ENCODE peak calls at places on chromosomes 7 and 10, in five cellular contexts. One of them, this sample, is unnamed.

GRCh38 chr10:63668081-63668480 is 146.9 kb downstream of the REEP3 start:
- DNase-seq in BJ: no peak
- DNase-seq in heart right ventricle: no peak
- DNase-seq in iPS DF 6.9: no peak
- DNase-seq in HFF-Myc: no peak
- DNase-seq in this sample: no peak

GRCh38 chr7:5532520-5533335 is 109.1 kb upstream of the TNRC18 start:
- DNase-seq in HFF-Myc: no peak
- DNase-seq in iPS DF 6.9: no peak
- DNase-seq in heart right ventricle: peak
- DNase-seq in BJ: no peak
- DNase-seq in this sample: peak

GRCh38 chr7:154868901-154869300 is 134.0 kb downstream of the PAXIP1 start:
- DNase-seq in iPS DF 6.9: no peak
- DNase-seq in heart right ventricle: no peak
- DNase-seq in BJ: no peak
- DNase-seq in HFF-Myc: no peak
- DNase-seq in this sample: no peak

GRCh38 chr10:9268176-9268575 is 1213.7 kb downstream of the GATA3 start:
- DNase-seq in heart right ventricle: no peak
- DNase-seq in BJ: no peak
- DNase-seq in HFF-Myc: no peak
- DNase-seq in iPS DF 6.9: no peak
- DNase-seq in this sample: no peak

GRCh38 chr7:130793855-130794618 is 60.0 kb upstream of the KLF14 start:
- DNase-seq in BJ: no peak
- DNase-seq in HFF-Myc: no peak
- DNase-seq in heart right ventricle: no peak
- DNase-seq in iPS DF 6.9: no peak
- DNase-seq in this sample: no peak

GRCh38 chr7:117993377-117994003 is 120.2 kb upstream of the CTTNBP2 start:
- DNase-seq in HFF-Myc: peak
- DNase-seq in BJ: no peak
- DNase-seq in heart right ventricle: no peak
- DNase-seq in iPS DF 6.9: peak
- DNase-seq in this sample: no peak

GRCh38 chr7:964401-965231 is 10.1 kb upstream of the ADAP1 start:
- DNase-seq in heart right ventricle: peak
- DNase-seq in iPS DF 6.9: no peak
- DNase-seq in HFF-Myc: no peak
- DNase-seq in BJ: no peak
- DNase-seq in this sample: peak

GRCh38 chr7:82559203-82559805 is 115.7 kb upstream of the CACNA2D1 start:
- DNase-seq in HFF-Myc: no peak
- DNase-seq in BJ: no peak
- DNase-seq in heart right ventricle: no peak
- DNase-seq in iPS DF 6.9: peak
- DNase-seq in this sample: no peak

GRCh38 chr10:48541144-48541795 is 63.6 kb downstream of the ARHGAP22 start:
- DNase-seq in HFF-Myc: no peak
- DNase-seq in BJ: no peak
- DNase-seq in iPS DF 6.9: no peak
- DNase-seq in heart right ventricle: no peak
- DNase-seq in this sample: no peak

GRCh38 chr7:38374507-38374906 is 101.1 kb upstream of the TARP start:
- DNase-seq in heart right ventricle: peak
- DNase-seq in BJ: no peak
- DNase-seq in iPS DF 6.9: no peak
- DNase-seq in HFF-Myc: no peak
- DNase-seq in this sample: no peak

GRCh38 chr7:138074540-138074939 is 1.7 kb upstream of the AKR1D1 start:
- DNase-seq in iPS DF 6.9: no peak
- DNase-seq in heart right ventricle: no peak
- DNase-seq in HFF-Myc: no peak
- DNase-seq in BJ: no peak
- DNase-seq in this sample: no peak

GRCh38 chr7:32068411-32068905 is 1.7 kb downstream of the PDE1C start:
- DNase-seq in HFF-Myc: no peak
- DNase-seq in BJ: no peak
- DNase-seq in iPS DF 6.9: no peak
- DNase-seq in heart right ventricle: no peak
- DNase-seq in this sample: no peak

GRCh38 chr7:148623586-148624282 is 33.2 kb downstream of the C7orf33 start:
- DNase-seq in HFF-Myc: no peak
- DNase-seq in heart right ventricle: no peak
- DNase-seq in iPS DF 6.9: no peak
- DNase-seq in BJ: peak
- DNase-seq in this sample: no peak

GRCh38 chr10:18616337-18616736 is 35.0 kb downstream of the NSUN6 start:
- DNase-seq in heart right ventricle: no peak
- DNase-seq in BJ: no peak
- DNase-seq in iPS DF 6.9: no peak
- DNase-seq in HFF-Myc: no peak
- DNase-seq in this sample: no peak

GRCh38 chr10:71484352-71484751 is 87.6 kb downstream of the CDH23 start:
- DNase-seq in HFF-Myc: no peak
- DNase-seq in iPS DF 6.9: no peak
- DNase-seq in heart right ventricle: no peak
- DNase-seq in BJ: no peak
- DNase-seq in this sample: peak

GRCh38 chr7:140358024-140358770 is 40.1 kb downstream of the SLC37A3 start:
- DNase-seq in BJ: no peak
- DNase-seq in iPS DF 6.9: no peak
- DNase-seq in heart right ventricle: no peak
- DNase-seq in HFF-Myc: no peak
- DNase-seq in this sample: no peak

GRCh38 chr7:44259547-44260457 is 59.0 kb downstream of the YKT6 start:
- DNase-seq in HFF-Myc: peak
- DNase-seq in BJ: peak
- DNase-seq in iPS DF 6.9: no peak
- DNase-seq in heart right ventricle: peak
- DNase-seq in this sample: peak

GRCh38 chr7:55365103-55365679 is at the start of gene LANCL2:
- DNase-seq in heart right ventricle: no peak
- DNase-seq in HFF-Myc: no peak
- DNase-seq in iPS DF 6.9: no peak
- DNase-seq in BJ: no peak
- DNase-seq in this sample: no peak

GRCh38 chr7:68733219-68734143 is 864.8 kb upstream of the AUTS2 start:
- DNase-seq in iPS DF 6.9: no peak
- DNase-seq in heart right ventricle: no peak
- DNase-seq in HFF-Myc: no peak
- DNase-seq in BJ: no peak
- DNase-seq in this sample: no peak

GRCh38 chr10:29689001-29689400 is 54.2 kb upstream of the SVIL start:
- DNase-seq in iPS DF 6.9: no peak
- DNase-seq in heart right ventricle: no peak
- DNase-seq in HFF-Myc: no peak
- DNase-seq in BJ: no peak
- DNase-seq in this sample: no peak

GRCh38 chr7:110531186-110531585 is 559.7 kb upstream of the LRRN3 start:
- DNase-seq in BJ: no peak
- DNase-seq in HFF-Myc: no peak
- DNase-seq in iPS DF 6.9: no peak
- DNase-seq in heart right ventricle: no peak
- DNase-seq in this sample: no peak

GRCh38 chr10:47233631-47234030 is 66.4 kb upstream of the GDF10 start:
- DNase-seq in heart right ventricle: no peak
- DNase-seq in iPS DF 6.9: no peak
- DNase-seq in HFF-Myc: no peak
- DNase-seq in BJ: no peak
- DNase-seq in this sample: no peak

GRCh38 chr7:118311121-118311803 is 86.8 kb downstream of the ANKRD7 start:
- DNase-seq in BJ: no peak
- DNase-seq in HFF-Myc: no peak
- DNase-seq in iPS DF 6.9: no peak
- DNase-seq in heart right ventricle: no peak
- DNase-seq in this sample: no peak

GRCh38 chr7:31046723-31047122 is 5.4 kb upstream of the ADCYAP1R1 start:
- DNase-seq in BJ: no peak
- DNase-seq in iPS DF 6.9: no peak
- DNase-seq in HFF-Myc: no peak
- DNase-seq in heart right ventricle: no peak
- DNase-seq in this sample: no peak

GRCh38 chr10:43340101-43340500 is 31.3 kb upstream of the FXYD4 start:
- DNase-seq in HFF-Myc: no peak
- DNase-seq in heart right ventricle: no peak
- DNase-seq in BJ: no peak
- DNase-seq in iPS DF 6.9: no peak
- DNase-seq in this sample: no peak

GRCh38 chr7:131203291-131203976 is 124.2 kb upstream of the MKLN1 start:
- DNase-seq in heart right ventricle: no peak
- DNase-seq in BJ: no peak
- DNase-seq in HFF-Myc: no peak
- DNase-seq in iPS DF 6.9: no peak
- DNase-seq in this sample: no peak

GRCh38 chr7:341841-342638 is 52.1 kb downstream of the FOXL3 start:
- DNase-seq in iPS DF 6.9: no peak
- DNase-seq in heart right ventricle: peak
- DNase-seq in HFF-Myc: no peak
- DNase-seq in BJ: no peak
- DNase-seq in this sample: peak

GRCh38 chr10:60703266-60704041 is 74.8 kb upstream of the CDK1 start:
- DNase-seq in HFF-Myc: no peak
- DNase-seq in heart right ventricle: no peak
- DNase-seq in BJ: no peak
- DNase-seq in iPS DF 6.9: no peak
- DNase-seq in this sample: no peak

DNA sequence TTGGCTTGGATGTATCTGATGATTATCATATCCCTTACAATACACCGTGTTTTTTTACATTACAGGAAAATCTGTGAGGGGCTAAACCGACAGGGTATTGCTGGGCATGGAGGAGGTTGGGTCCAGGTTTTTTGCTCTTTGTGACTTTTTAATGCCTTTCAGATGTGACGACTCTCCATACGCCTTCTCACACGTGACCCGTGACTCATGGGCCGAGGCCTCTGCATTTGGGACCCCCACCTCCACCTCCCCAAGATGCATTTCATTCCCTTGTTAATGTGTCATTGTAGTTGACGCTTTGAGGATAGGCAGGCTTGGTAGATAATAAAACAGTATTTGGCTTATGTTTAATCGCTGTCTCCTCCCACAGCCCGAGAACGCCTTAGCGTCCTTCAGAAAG is 95.3 kb downstream of the CUX1 start:
- DNase-seq in iPS DF 6.9: no peak
- DNase-seq in BJ: no peak
- DNase-seq in HFF-Myc: no peak
- DNase-seq in heart right ventricle: no peak
- DNase-seq in this sample: no peak
- H3K4me3 ChIP-seq in iPS DF 6.9: no peak
- H3K4me3 ChIP-seq in BJ: no peak
- H3K4me3 ChIP-seq in HFF-Myc: no peak
- H3K4me3 ChIP-seq in heart right ventricle: no peak
- H3K4me3 ChIP-seq in this sample: no peak

GRCh38 chr7:100840470-100841100 is 11.9 kb upstream of the SLC12A9 start:
- DNase-seq in heart right ventricle: no peak
- DNase-seq in iPS DF 6.9: no peak
- DNase-seq in BJ: no peak
- DNase-seq in HFF-Myc: no peak
- DNase-seq in this sample: no peak

GRCh38 chr7:100839361-100839760 is 12.0 kb upstream of the EPHB4 start:
- DNase-seq in BJ: no peak
- DNase-seq in heart right ventricle: no peak
- DNase-seq in HFF-Myc: no peak
- DNase-seq in iPS DF 6.9: no peak
- DNase-seq in this sample: no peak

GRCh38 chr7:100835903-100836811 is 8.8 kb upstream of the EPHB4 start:
- DNase-seq in HFF-Myc: no peak
- DNase-seq in BJ: no peak
- DNase-seq in heart right ventricle: peak
- DNase-seq in iPS DF 6.9: no peak
- DNase-seq in this sample: peak

GRCh38 chr7:100837099-100837836 is 9.9 kb upstream of the EPHB4 start:
- DNase-seq in iPS DF 6.9: no peak
- DNase-seq in heart right ventricle: peak
- DNase-seq in BJ: peak
- DNase-seq in HFF-Myc: peak
- DNase-seq in this sample: peak

GRCh38 chr7:100836812-100837098 is 9.4 kb upstream of the EPHB4 start:
- DNase-seq in HFF-Myc: no peak
- DNase-seq in iPS DF 6.9: no peak
- DNase-seq in BJ: no peak
- DNase-seq in heart right ventricle: no peak
- DNase-seq in this sample: no peak
- H3K4me3 ChIP-seq in HFF-Myc: peak
- H3K4me3 ChIP-seq in iPS DF 6.9: peak
- H3K4me3 ChIP-seq in BJ: peak
- H3K4me3 ChIP-seq in heart right ventricle: peak
- H3K4me3 ChIP-seq in this sample: peak

GRCh38 chr10:95477175-95477520 is 84.0 kb downstream of the SORBS1 start:
- DNase-seq in iPS DF 6.9: no peak
- DNase-seq in HFF-Myc: no peak
- DNase-seq in BJ: no peak
- DNase-seq in heart right ventricle: no peak
- DNase-seq in this sample: no peak
- H3K4me3 ChIP-seq in iPS DF 6.9: no peak
- H3K4me3 ChIP-seq in HFF-Myc: no peak
- H3K4me3 ChIP-seq in BJ: no peak
- H3K4me3 ChIP-seq in heart right ventricle: no peak
- H3K4me3 ChIP-seq in this sample: no peak

DNA sequence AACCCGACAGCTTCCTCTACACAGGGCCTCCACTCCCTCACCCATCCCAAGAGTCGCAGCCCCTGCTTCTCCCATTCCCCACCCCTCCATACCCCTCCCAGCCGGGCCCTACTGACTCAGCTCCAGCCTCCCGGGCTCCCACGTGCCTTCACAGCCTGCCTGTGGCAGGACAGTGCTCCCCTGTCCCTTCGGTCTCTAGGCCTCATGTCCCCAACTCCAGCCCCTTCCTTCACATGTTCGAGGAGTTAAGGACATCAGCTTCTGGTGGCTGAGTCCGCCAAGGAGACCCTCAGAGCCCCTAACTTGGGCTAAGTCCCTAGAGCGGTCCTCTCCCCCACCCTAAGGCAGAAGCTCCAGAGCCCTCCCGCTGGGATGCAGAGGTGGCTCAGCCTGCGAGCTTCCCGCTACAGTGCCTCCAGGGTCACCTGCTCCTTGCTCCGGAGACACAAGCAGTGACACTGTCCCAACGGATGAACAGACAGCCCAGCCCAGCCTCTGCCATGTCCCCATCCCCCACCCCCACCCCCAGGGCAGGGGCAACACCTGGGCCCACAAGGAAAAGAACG is 800 bp downstream of the SMARCD3 start:
- DNase-seq in HFF-Myc: no peak
- DNase-seq in heart right ventricle: no peak
- DNase-seq in iPS DF 6.9: no peak
- DNase-seq in BJ: no peak
- DNase-seq in this sample: no peak
- H3K4me3 ChIP-seq in HFF-Myc: peak
- H3K4me3 ChIP-seq in heart right ventricle: peak
- H3K4me3 ChIP-seq in iPS DF 6.9: no peak
- H3K4me3 ChIP-seq in BJ: peak
- H3K4me3 ChIP-seq in this sample: peak

This sample was measured in left ventricle myocardium inferior.